ENCODE peak calls at places on chromosomes 11 and 22, in nine cellular contexts. Y, R, L, Z, C, F, W, N and B are unnamed samples.

GRCh38 chr11:75264971-75265370 is 24.4 kb downstream of the TPBGL start:
- DNase-seq in Y (no peak), R (peak; percentile 58), L (peak; percentile 73), Z (no peak), C (no peak), F (no peak), W (no peak), N (no peak), B (peak; percentile 3)

GRCh38 chr11:35494966-35495365 is 30.4 kb downstream of the PAMR1 start:
- DNase-seq in Y (no peak), R (no peak), L (no peak), Z (no peak), C (no peak), F (no peak), W (no peak), N (no peak), B (no peak)

GRCh38 chr22:36417281-36417686 is 29.5 kb upstream of the MYH9 start:
- DNase-seq in Y (no peak), R (no peak), L (no peak), Z (peak; percentile 84), C (no peak), F (no peak), W (no peak), N (peak; percentile 67), B (peak; percentile 82)

GRCh38 chr11:9273430-9274336 is 8.5 kb upstream of the DENND5A start:
- DNase-seq in Y (no peak), R (no peak), L (no peak), Z (no peak), C (no peak), F (no peak), W (no peak), N (no peak), B (no peak)

GRCh38 chr11:131932584-131933360 is 562.4 kb downstream of the NTM start:
- DNase-seq in Y (no peak), R (no peak), L (no peak), Z (no peak), C (no peak), F (no peak), W (no peak), N (peak; percentile 66), B (no peak)

GRCh38 chr11:133134561-133135173 is 397.6 kb downstream of the OPCML start:
- DNase-seq in Y (no peak), R (peak; percentile 64), L (no peak), Z (peak; percentile 76), C (peak; percentile 16), F (peak; percentile 83), W (peak; percentile 66), N (peak; percentile 32), B (peak; percentile 50)

GRCh38 chr22:31230155-31230870 is 18.2 kb downstream of the LIMK2 start:
- DNase-seq in Y (no peak), R (no peak), L (no peak), Z (no peak), C (peak; percentile 57), F (no peak), W (no peak), N (no peak), B (no peak)

GRCh38 chr11:134524876-134525845 is 113.1 kb upstream of the B3GAT1 start:
- DNase-seq in Y (no peak), R (peak; percentile 40), L (peak; percentile 38), Z (no peak), C (no peak), F (no peak), W (no peak), N (no peak), B (peak; percentile 2)

GRCh38 chr11:117037279-117037951 is 60.8 kb downstream of the SIK3 start:
- DNase-seq in Y (no peak), R (no peak), L (no peak), Z (no peak), C (no peak), F (no peak), W (no peak), N (no peak), B (no peak)

GRCh38 chr11:19243143-19243542 is 2.4 kb upstream of the E2F8 start:
- DNase-seq in Y (no peak), R (no peak), L (no peak), Z (no peak), C (no peak), F (no peak), W (no peak), N (no peak), B (no peak)

GRCh38 chr11:34345991-34346480 is 11.8 kb downstream of the ABTB2 start:
- DNase-seq in Y (no peak), R (no peak), L (no peak), Z (no peak), C (no peak), F (no peak), W (no peak), N (no peak), B (no peak)

GRCh38 chr22:47209547-47210023 is 447.1 kb downstream of the TBC1D22A start:
- DNase-seq in Y (no peak), R (peak; percentile 51), L (peak; percentile 34), Z (peak; percentile 22), C (no peak), F (peak; percentile 1), W (no peak), N (peak; percentile 16), B (no peak)

GRCh38 chr11:8099291-8099899 is 18.4 kb downstream of the TUB start:
- DNase-seq in Y (peak; percentile 68), R (peak; percentile 85), L (peak; percentile 78), Z (peak; percentile 85), C (no peak), F (peak; percentile 87), W (peak; percentile 56), N (peak; percentile 73), B (peak; percentile 82)
- TF ChIP-seq POLR2AphosphoS5 in Y (no peak), R (no peak), L (no peak), Z (no peak), C (no peak), F (no peak), W (no peak), N (no peak), B (no peak)

GRCh38 chr11:78270993-78271392 is 82.3 kb downstream of the USP35 start:
- DNase-seq in Y (no peak), R (no peak), L (no peak), Z (no peak), C (no peak), F (no peak), W (no peak), N (no peak), B (no peak)
- TF ChIP-seq POLR2A in Y (no peak), R (no peak), L (no peak), Z (no peak), C (no peak), F (no peak), W (no peak), N (no peak), B (no peak)

DNA sequence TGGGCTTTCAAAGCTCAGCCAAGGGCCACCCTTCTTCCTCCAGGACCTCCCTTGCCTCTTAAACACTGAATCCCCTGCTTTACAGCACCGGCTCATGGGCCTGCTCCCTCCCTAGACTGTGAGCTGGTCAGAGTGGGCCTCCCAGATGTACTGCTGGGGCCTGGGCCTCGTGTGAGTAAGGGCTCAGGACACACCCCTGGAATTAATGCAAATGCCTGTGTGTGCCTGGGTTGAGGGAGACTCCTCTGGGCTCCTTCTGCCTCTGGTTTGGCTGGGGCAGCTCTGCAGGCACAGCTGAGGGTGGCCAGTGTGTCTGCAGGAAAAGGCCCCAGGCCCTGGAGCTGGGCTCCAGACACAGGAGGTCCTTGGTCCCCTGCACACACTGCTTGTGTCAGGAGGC is 24.2 kb downstream of the ALX4 start:
- DNase-seq in Y (no peak), R (no peak), L (no peak), Z (no peak), C (no peak), F (no peak), W (no peak), N (no peak), B (no peak)
- H3K4me1 ChIP-seq in Y (no peaks in the 10 kb centered on the region), R (no peaks in the 10 kb centered on the region), L (no peaks in the 10 kb centered on the region), Z (no peaks in the 10 kb centered on the region), C (no peaks in the 10 kb centered on the region), F (no peaks in the 10 kb centered on the region), W (peaks cover 15% of the 10 kb centered on the region), N (no peaks in the 10 kb centered on the region), B (no peaks in the 10 kb centered on the region)

GRCh38 chr11:12167098-12167999 is 57.0 kb downstream of the MICAL2 start:
- DNase-seq in Y (peak; percentile 95), R (no peak), L (no peak), Z (no peak), C (no peak), F (no peak), W (peak; percentile 62), N (no peak), B (peak; percentile 74)
- TF ChIP-seq POLR2AphosphoS5 in Y (peak; percentile 71), R (peak; percentile 21), L (no peak), Z (no peak), C (no peak), F (no peak), W (peak; percentile 46), N (no peak), B (no peak)

GRCh38 chr11:67504950-67505561 is at the start of gene PITPNM1:
- DNase-seq in Y (no peak), R (peak; percentile 80), L (peak; percentile 97), Z (peak; percentile 79), C (no peak), F (peak; percentile 88), W (peak; percentile 84), N (peak; percentile 53), B (peak; percentile 89)
- TF ChIP-seq POLR2A in Y (no peak), R (no peak), L (no peak), Z (no peak), C (peak; percentile 68), F (no peak), W (no peak), N (no peak), B (no peak)

GRCh38 chr22:39237276-39238123 is 7.3 kb downstream of the PDGFB start:
- DNase-seq in Y (no peak), R (no peak), L (no peak), Z (peak; percentile 54), C (no peak), F (no peak), W (no peak), N (no peak), B (no peak)
- H3K4me1 ChIP-seq in Y (peaks cover 81% of the 10 kb centered on the region), R (peaks cover 36% of the 10 kb centered on the region), L (peaks cover 66% of the 10 kb centered on the region), Z (peaks cover 93% of the 10 kb centered on the region), C (peaks cover 39% of the 10 kb centered on the region), F (peaks cover 35% of the 10 kb centered on the region), W (peaks cover 66% of the 10 kb centered on the region), N (peaks cover 21% of the 10 kb centered on the region), B (peaks cover 11% of the 10 kb centered on the region)

GRCh38 chr11:110833033-110833484 is 120.8 kb upstream of the ARHGAP20 start:
- DNase-seq in Y (no peak), R (no peak), L (no peak), Z (no peak), C (no peak), F (no peak), W (no peak), N (no peak), B (no peak)
- TF ChIP-seq POLR2AphosphoS5 in Y (no peak), R (no peak), L (no peak), Z (no peak), C (no peak), F (no peak), W (no peak), N (no peak), B (no peak)

DNA sequence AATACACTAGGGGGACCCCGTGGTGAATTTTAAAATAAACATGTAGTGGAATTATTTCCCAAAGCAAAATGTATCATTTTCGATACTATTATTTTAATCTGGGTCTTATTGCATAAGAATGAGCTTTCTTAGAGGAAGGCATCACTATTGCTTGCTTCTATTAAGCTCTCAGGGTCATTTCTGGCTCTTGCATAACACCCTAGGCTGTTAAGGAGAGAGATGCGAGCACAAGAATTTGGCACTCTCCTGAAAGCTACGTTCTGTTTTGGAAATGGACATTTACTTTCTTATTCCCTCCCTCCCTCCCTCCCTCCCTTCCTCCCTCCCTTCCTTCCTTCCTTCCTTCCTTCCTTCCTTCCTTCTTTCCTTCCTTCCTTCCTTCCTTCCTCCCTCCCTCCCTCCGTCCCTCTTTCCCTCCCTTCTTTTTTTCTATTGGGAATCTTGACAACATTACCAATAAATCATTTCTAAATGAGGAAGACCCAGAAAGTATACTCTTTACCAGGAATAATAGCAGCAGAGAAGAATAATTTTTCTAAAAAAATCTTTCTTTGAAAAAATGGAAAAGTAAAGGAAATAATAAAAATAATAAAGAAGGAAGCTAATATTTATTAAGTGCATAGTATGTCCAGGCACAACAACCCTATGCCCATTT is 83.6 kb upstream of the BDNF start:
- DNase-seq in Y (no peak), R (no peak), L (no peak), Z (no peak), C (no peak), F (no peak), W (no peak), N (no peak), B (no peak)
- TF ChIP-seq POLR2A in Y (no peak), R (no peak), L (no peak), Z (no peak), C (no peak), F (no peak), W (no peak), N (no peak), B (no peak)